ENCODE peak calls at places on chromosomes 11 and 22, in ten cellular contexts. One of them, this sample, is unnamed.

GRCh38 chr11:62124186-62125113 is 639 bp downstream of the INCENP start:
- DNase-seq in transverse colon: peak
- DNase-seq in testis: peak
- DNase-seq in spleen: no peak
- DNase-seq in ovary: peak
- DNase-seq in heart left ventricle: no peak
- DNase-seq in right lobe of liver: no peak
- DNase-seq in uterus: no peak
- DNase-seq in endothelial cell of umbilical vein: peak
- DNase-seq in tibial nerve: no peak
- DNase-seq in this sample: no peak

GRCh38 chr11:833114-833791 is 501 bp downstream of the CD151 start:
- DNase-seq in transverse colon: peak
- DNase-seq in testis: no peak
- DNase-seq in spleen: peak
- DNase-seq in ovary: no peak
- DNase-seq in heart left ventricle: peak
- DNase-seq in right lobe of liver: no peak
- DNase-seq in uterus: no peak
- DNase-seq in endothelial cell of umbilical vein: peak
- DNase-seq in tibial nerve: no peak
- DNase-seq in this sample: peak

GRCh38 chr22:31577711-31578110 is 81.4 kb downstream of the SFI1 start:
- DNase-seq in transverse colon: no peak
- DNase-seq in testis: peak
- DNase-seq in spleen: no peak
- DNase-seq in ovary: no peak
- DNase-seq in heart left ventricle: no peak
- DNase-seq in right lobe of liver: no peak
- DNase-seq in uterus: no peak
- DNase-seq in endothelial cell of umbilical vein: no peak
- DNase-seq in tibial nerve: no peak
- DNase-seq in this sample: peak

GRCh38 chr22:22834204-22834603 is 53.4 kb upstream of the IGLL5 start:
- DNase-seq in transverse colon: no peak
- DNase-seq in testis: no peak
- DNase-seq in spleen: no peak
- DNase-seq in ovary: no peak
- DNase-seq in heart left ventricle: no peak
- DNase-seq in right lobe of liver: no peak
- DNase-seq in uterus: no peak
- DNase-seq in endothelial cell of umbilical vein: no peak
- DNase-seq in tibial nerve: no peak
- DNase-seq in this sample: no peak

GRCh38 chr11:77371646-77372045 is 70.2 kb upstream of the GDPD4 start:
- DNase-seq in transverse colon: no peak
- DNase-seq in testis: no peak
- DNase-seq in spleen: no peak
- DNase-seq in ovary: no peak
- DNase-seq in heart left ventricle: no peak
- DNase-seq in right lobe of liver: no peak
- DNase-seq in uterus: no peak
- DNase-seq in endothelial cell of umbilical vein: no peak
- DNase-seq in tibial nerve: no peak
- DNase-seq in this sample: no peak

GRCh38 chr22:16933274-16933923 is 74.6 kb downstream of the GAB4 start:
- DNase-seq in transverse colon: no peak
- DNase-seq in testis: no peak
- DNase-seq in spleen: no peak
- DNase-seq in ovary: no peak
- DNase-seq in heart left ventricle: no peak
- DNase-seq in right lobe of liver: no peak
- DNase-seq in uterus: no peak
- DNase-seq in endothelial cell of umbilical vein: no peak
- DNase-seq in tibial nerve: no peak
- DNase-seq in this sample: no peak

GRCh38 chr22:39565414-39565944 is 5.1 kb upstream of the CACNA1I start:
- DNase-seq in transverse colon: no peak
- DNase-seq in testis: no peak
- DNase-seq in spleen: no peak
- DNase-seq in ovary: no peak
- DNase-seq in heart left ventricle: no peak
- DNase-seq in right lobe of liver: no peak
- DNase-seq in uterus: no peak
- DNase-seq in endothelial cell of umbilical vein: no peak
- DNase-seq in tibial nerve: no peak
- DNase-seq in this sample: no peak

GRCh38 chr11:94768602-94769511 is 701 bp downstream of the AMOTL1 start:
- DNase-seq in transverse colon: peak
- DNase-seq in testis: peak
- DNase-seq in spleen: peak
- DNase-seq in ovary: peak
- DNase-seq in heart left ventricle: peak
- DNase-seq in right lobe of liver: peak
- DNase-seq in uterus: peak
- DNase-seq in endothelial cell of umbilical vein: peak
- DNase-seq in tibial nerve: peak
- DNase-seq in this sample: peak

GRCh38 chr22:37167981-37168647 is 18.4 kb upstream of the IL2RB start:
- DNase-seq in transverse colon: no peak
- DNase-seq in testis: no peak
- DNase-seq in spleen: peak
- DNase-seq in ovary: peak
- DNase-seq in heart left ventricle: no peak
- DNase-seq in right lobe of liver: peak
- DNase-seq in uterus: no peak
- DNase-seq in endothelial cell of umbilical vein: no peak
- DNase-seq in tibial nerve: no peak
- DNase-seq in this sample: peak

GRCh38 chr11:74671520-74672196 is 59.6 kb downstream of the CHRDL2 start:
- DNase-seq in transverse colon: no peak
- DNase-seq in testis: no peak
- DNase-seq in spleen: no peak
- DNase-seq in ovary: no peak
- DNase-seq in heart left ventricle: no peak
- DNase-seq in right lobe of liver: no peak
- DNase-seq in uterus: no peak
- DNase-seq in endothelial cell of umbilical vein: no peak
- DNase-seq in tibial nerve: no peak
- DNase-seq in this sample: no peak

GRCh38 chr22:35539487-35539886 is 1.1 kb upstream of the RASD2 start:
- DNase-seq in transverse colon: no peak
- DNase-seq in testis: no peak
- DNase-seq in spleen: no peak
- DNase-seq in ovary: no peak
- DNase-seq in heart left ventricle: no peak
- DNase-seq in right lobe of liver: no peak
- DNase-seq in uterus: no peak
- DNase-seq in endothelial cell of umbilical vein: no peak
- DNase-seq in tibial nerve: no peak
- DNase-seq in this sample: no peak

GRCh38 chr11:111775024-111775710 is 9.0 kb upstream of the PPP2R1B start:
- DNase-seq in transverse colon: peak
- DNase-seq in testis: peak
- DNase-seq in spleen: no peak
- DNase-seq in ovary: no peak
- DNase-seq in heart left ventricle: peak
- DNase-seq in right lobe of liver: peak
- DNase-seq in uterus: no peak
- DNase-seq in endothelial cell of umbilical vein: peak
- DNase-seq in tibial nerve: peak
- DNase-seq in this sample: no peak

GRCh38 chr11:111776398-111777093 is 10.4 kb upstream of the PPP2R1B start:
- DNase-seq in transverse colon: no peak
- DNase-seq in testis: no peak
- DNase-seq in spleen: no peak
- DNase-seq in ovary: no peak
- DNase-seq in heart left ventricle: no peak
- DNase-seq in right lobe of liver: no peak
- DNase-seq in uterus: no peak
- DNase-seq in endothelial cell of umbilical vein: no peak
- DNase-seq in tibial nerve: no peak
- DNase-seq in this sample: no peak

GRCh38 chr11:111777094-111778046 is 11.2 kb upstream of the PPP2R1B start:
- DNase-seq in transverse colon: no peak
- DNase-seq in testis: peak
- DNase-seq in spleen: no peak
- DNase-seq in ovary: no peak
- DNase-seq in heart left ventricle: peak
- DNase-seq in right lobe of liver: no peak
- DNase-seq in uterus: peak
- DNase-seq in endothelial cell of umbilical vein: peak
- DNase-seq in tibial nerve: peak
- DNase-seq in this sample: peak

GRCh38 chr11:111770581-111771134 is 4.5 kb upstream of the PPP2R1B start:
- DNase-seq in transverse colon: no peak
- DNase-seq in testis: no peak
- DNase-seq in spleen: no peak
- DNase-seq in ovary: no peak
- DNase-seq in heart left ventricle: no peak
- DNase-seq in right lobe of liver: no peak
- DNase-seq in uterus: no peak
- DNase-seq in endothelial cell of umbilical vein: no peak
- DNase-seq in tibial nerve: no peak
- DNase-seq in this sample: no peak

GRCh38 chr11:111772535-111772934 is 6.3 kb upstream of the PPP2R1B start:
- DNase-seq in transverse colon: no peak
- DNase-seq in testis: no peak
- DNase-seq in spleen: no peak
- DNase-seq in ovary: no peak
- DNase-seq in heart left ventricle: no peak
- DNase-seq in right lobe of liver: no peak
- DNase-seq in uterus: no peak
- DNase-seq in endothelial cell of umbilical vein: no peak
- DNase-seq in tibial nerve: no peak
- DNase-seq in this sample: no peak
- TF ChIP-seq POLR2A in transverse colon: no peak
- TF ChIP-seq POLR2A in testis: no peak
- TF ChIP-seq POLR2A in spleen: no peak
- TF ChIP-seq POLR2A in ovary: no peak
- TF ChIP-seq POLR2A in heart left ventricle: no peak
- TF ChIP-seq POLR2A in right lobe of liver: no peak
- TF ChIP-seq POLR2A in uterus: no peak
- TF ChIP-seq POLR2A in endothelial cell of umbilical vein: no peak
- TF ChIP-seq POLR2A in tibial nerve: no peak
- TF ChIP-seq POLR2A in this sample: no peak

GRCh38 chr11:2928605-2929510 is at the start of gene PHLDA2:
- DNase-seq in transverse colon: peak
- DNase-seq in testis: peak
- DNase-seq in spleen: peak
- DNase-seq in ovary: no peak
- DNase-seq in heart left ventricle: no peak
- DNase-seq in right lobe of liver: peak
- DNase-seq in uterus: no peak
- DNase-seq in endothelial cell of umbilical vein: peak
- DNase-seq in tibial nerve: no peak
- DNase-seq in this sample: peak

GRCh38 chr11:2930705-2931415 is 1.6 kb upstream of the PHLDA2 start:
- DNase-seq in transverse colon: peak
- DNase-seq in testis: peak
- DNase-seq in spleen: peak
- DNase-seq in ovary: peak
- DNase-seq in heart left ventricle: peak
- DNase-seq in right lobe of liver: peak
- DNase-seq in uterus: no peak
- DNase-seq in endothelial cell of umbilical vein: peak
- DNase-seq in tibial nerve: no peak
- DNase-seq in this sample: no peak

GRCh38 chr11:2929880-2930704 is 872 bp upstream of the PHLDA2 start:
- DNase-seq in transverse colon: peak
- DNase-seq in testis: no peak
- DNase-seq in spleen: peak
- DNase-seq in ovary: peak
- DNase-seq in heart left ventricle: peak
- DNase-seq in right lobe of liver: peak
- DNase-seq in uterus: no peak
- DNase-seq in endothelial cell of umbilical vein: peak
- DNase-seq in tibial nerve: no peak
- DNase-seq in this sample: no peak

GRCh38 chr11:2927851-2928604 is 1.2 kb downstream of the PHLDA2 start:
- DNase-seq in transverse colon: peak
- DNase-seq in testis: no peak
- DNase-seq in spleen: peak
- DNase-seq in ovary: no peak
- DNase-seq in heart left ventricle: no peak
- DNase-seq in right lobe of liver: peak
- DNase-seq in uterus: no peak
- DNase-seq in endothelial cell of umbilical vein: peak
- DNase-seq in tibial nerve: no peak
- DNase-seq in this sample: no peak

GRCh38 chr11:2929511-2929879 is 275 bp upstream of the PHLDA2 start:
- DNase-seq in transverse colon: peak
- DNase-seq in testis: no peak
- DNase-seq in spleen: peak
- DNase-seq in ovary: no peak
- DNase-seq in heart left ventricle: no peak
- DNase-seq in right lobe of liver: peak
- DNase-seq in uterus: no peak
- DNase-seq in endothelial cell of umbilical vein: peak
- DNase-seq in tibial nerve: no peak
- DNase-seq in this sample: peak
- TF ChIP-seq POLR2A in transverse colon: no peak
- TF ChIP-seq POLR2A in testis: no peak
- TF ChIP-seq POLR2A in spleen: no peak
- TF ChIP-seq POLR2A in ovary: no peak
- TF ChIP-seq POLR2A in heart left ventricle: no peak
- TF ChIP-seq POLR2A in right lobe of liver: no peak
- TF ChIP-seq POLR2A in uterus: no peak
- TF ChIP-seq POLR2A in endothelial cell of umbilical vein: no peak
- TF ChIP-seq POLR2A in tibial nerve: no peak
- TF ChIP-seq POLR2A in this sample: no peak

GRCh38 chr11:65572356-65573043 is at the start of gene FAM89B:
- DNase-seq in transverse colon: peak
- DNase-seq in testis: peak
- DNase-seq in spleen: peak
- DNase-seq in ovary: peak
- DNase-seq in heart left ventricle: peak
- DNase-seq in right lobe of liver: peak
- DNase-seq in uterus: peak
- DNase-seq in endothelial cell of umbilical vein: peak
- DNase-seq in tibial nerve: peak
- DNase-seq in this sample: peak
- TF ChIP-seq POLR2A in transverse colon: no peak
- TF ChIP-seq POLR2A in testis: no peak
- TF ChIP-seq POLR2A in spleen: no peak
- TF ChIP-seq POLR2A in ovary: peak
- TF ChIP-seq POLR2A in heart left ventricle: peak
- TF ChIP-seq POLR2A in right lobe of liver: peak
- TF ChIP-seq POLR2A in uterus: peak
- TF ChIP-seq POLR2A in endothelial cell of umbilical vein: peak
- TF ChIP-seq POLR2A in tibial nerve: no peak
- TF ChIP-seq POLR2A in this sample: no peak

GRCh38 chr11:65888163-65888814 is at the start of gene FIBP:
- DNase-seq in transverse colon: peak
- DNase-seq in testis: peak
- DNase-seq in spleen: peak
- DNase-seq in ovary: peak
- DNase-seq in heart left ventricle: peak
- DNase-seq in right lobe of liver: peak
- DNase-seq in uterus: peak
- DNase-seq in endothelial cell of umbilical vein: peak
- DNase-seq in tibial nerve: peak
- DNase-seq in this sample: peak
- TF ChIP-seq POLR2A in transverse colon: peak
- TF ChIP-seq POLR2A in testis: peak
- TF ChIP-seq POLR2A in spleen: peak
- TF ChIP-seq POLR2A in ovary: peak
- TF ChIP-seq POLR2A in heart left ventricle: peak
- TF ChIP-seq POLR2A in right lobe of liver: peak
- TF ChIP-seq POLR2A in uterus: peak
- TF ChIP-seq POLR2A in endothelial cell of umbilical vein: peak
- TF ChIP-seq POLR2A in tibial nerve: peak
- TF ChIP-seq POLR2A in this sample: no peak